ENCODE peak calls at places on chromosomes 6 and 20, in four cellular contexts. K is psoas muscle; B is fibroblast of lung; Y is stimulated activated CD4-positive, alpha-beta T cell treated with anti-CD3 and anti-CD28 coated beads, Interleukin-15, amount 100 ng/mL, for 48 hours. W is an unnamed sample.
A peak's percentile ranks its signal among the peaks of the same experiment; 100 is the strongest.

GRCh38 chr6:38110407-38111025 is 291.0 kb downstream of the ZFAND3 start:
- DNase-seq in K (peak; percentile 57), B (peak; percentile 41), Y (no peak), W (peak; percentile 84)

GRCh38 chr6:74574794-74575193 is 631.1 kb downstream of the COL12A1 start:
- DNase-seq in K (no peak), B (peak; percentile 14), Y (no peak), W (no peak)

GRCh38 chr6:135183532-135184440 is 2.7 kb downstream of the MYB start:
- DNase-seq in K (peak; percentile 47), B (peak; percentile 40), Y (no peak), W (peak; percentile 56)

GRCh38 chr20:36181934-36182603 is 27.5 kb downstream of the EPB41L1 start:
- DNase-seq in K (no peak), B (peak; percentile 43), Y (no peak), W (no peak)

GRCh38 chr6:159892053-159892452 is 1.3 kb downstream of the MAS1 start:
- DNase-seq in K (no peak), B (no peak), Y (no peak), W (no peak)

GRCh38 chr6:40000964-40001515 is 66.8 kb upstream of the MOCS1 start:
- DNase-seq in K (no peak), B (no peak), Y (no peak), W (no peak)

GRCh38 chr20:61303675-61304074 is 51.6 kb downstream of the CDH4 start:
- DNase-seq in K (no peak), B (no peak), Y (no peak), W (peak; percentile 81)

GRCh38 chr6:113772961-113773360 is 84.2 kb upstream of the MARCKS start:
- DNase-seq in K (no peak), B (no peak), Y (no peak), W (no peak)

GRCh38 chr6:30979690-30980089 is 3.8 kb upstream of the MUC21 start:
- DNase-seq in K (no peak), B (no peak), Y (no peak), W (no peak)